ENCODE peak calls at places on chromosome 7, in ten cellular contexts. T is breast epithelium, V is SK-N-SH, F is spleen, X is sigmoid colon, D is stomach, U is Panc1, B is prostate gland, G is suprapubic skin, Z is HCT116. M is an unnamed sample.
A peak's percentile ranks its signal among the peaks of the same experiment; 100 is the strongest.

GRCh38 chr7:13990984-13991790 is 1.7 kb upstream of the ETV1 start:
- DNase-seq in G (peak; percentile 97), F (peak; percentile 90), U (peak; percentile 99), D (peak; percentile 91), B (peak; percentile 92), X (peak; percentile 98), Z (peak; percentile 79), T (peak; percentile 88), V (peak; percentile 92), M (peak; percentile 92)

GRCh38 chr7:98357751-98358161 is 43.1 kb downstream of the BAIAP2L1 start:
- DNase-seq in G (peak; percentile 68), B (no peak), T (no peak), X (no peak), V (no peak), D (no peak), F (peak; percentile 40), Z (no peak), U (peak; percentile 89), M (peak; percentile 40)

GRCh38 chr7:129160161-129160911 is 15.8 kb downstream of the TSPAN33 start:
- DNase-seq in X (no peak), T (no peak), U (no peak), Z (no peak), D (no peak), F (no peak), G (no peak), V (peak; percentile 85), B (no peak), M (no peak)

GRCh38 chr7:148916186-148916585 is 32.1 kb upstream of the EZH2 start:
- DNase-seq in Z (no peak), T (no peak), D (no peak), V (no peak), G (no peak), X (no peak), F (no peak), U (peak; percentile 2), B (no peak), M (no peak)

GRCh38 chr7:49099587-49100326 is 175.4 kb downstream of the CDC14C start:
- DNase-seq in U (no peak), T (no peak), Z (no peak), D (no peak), G (no peak), X (no peak), B (no peak), F (no peak), V (no peak), M (no peak)

GRCh38 chr7:94305836-94306235 is 88.9 kb upstream of the COL1A2 start:
- DNase-seq in V (no peak), F (no peak), B (no peak), Z (no peak), T (no peak), G (no peak), X (no peak), U (no peak), D (no peak), M (no peak)

GRCh38 chr7:55369427-55369826 is 4.3 kb downstream of the LANCL2 start:
- DNase-seq in Z (no peak), B (no peak), G (no peak), F (no peak), D (no peak), T (no peak), V (no peak), X (no peak), U (no peak), M (no peak)

GRCh38 chr7:131733604-131734003 is 177.2 kb upstream of the PODXL start:
- DNase-seq in D (no peak), X (no peak), T (no peak), F (no peak), B (no peak), V (no peak), Z (no peak), G (no peak), U (no peak), M (no peak)

GRCh38 chr7:87146740-87147386 is 5.4 kb upstream of the DMTF1 start:
- DNase-seq in B (no peak), Z (no peak), V (peak; percentile 12), G (no peak), T (peak; percentile 46), F (peak; percentile 78), X (no peak), D (no peak), U (no peak), M (no peak)

GRCh38 chr7:116216956-116217570 is 6.7 kb downstream of the TES start:
- DNase-seq in B (no peak), T (no peak), U (no peak), V (no peak), G (no peak), D (no peak), F (no peak), X (no peak), Z (no peak), M (no peak)

GRCh38 chr7:116219288-116219687 is 8.9 kb downstream of the TES start:
- DNase-seq in F (no peak), B (no peak), D (no peak), Z (no peak), X (no peak), G (no peak), V (no peak), T (no peak), U (no peak), M (no peak)

GRCh38 chr7:116215550-116215949 is 5.2 kb downstream of the TES start:
- DNase-seq in B (no peak), Z (no peak), U (no peak), F (no peak), T (no peak), D (no peak), G (no peak), V (no peak), X (no peak), M (no peak)

GRCh38 chr7:116218051-116218645 is 7.8 kb downstream of the TES start:
- DNase-seq in B (no peak), Z (peak; percentile 93), U (no peak), D (peak; percentile 76), V (peak; percentile 58), G (no peak), T (no peak), F (no peak), X (no peak), M (no peak)

GRCh38 chr7:116218747-116219146 is 8.4 kb downstream of the TES start:
- DNase-seq in G (no peak), F (no peak), Z (no peak), V (no peak), B (no peak), U (no peak), T (no peak), D (no peak), X (no peak), M (no peak)
- TF ChIP-seq POLR2AphosphoS5 in G (no peak), F (no peak), Z (no peak), V (no peak), B (no peak), U (no peak), T (no peak), D (no peak), X (no peak), M (no peak)

DNA sequence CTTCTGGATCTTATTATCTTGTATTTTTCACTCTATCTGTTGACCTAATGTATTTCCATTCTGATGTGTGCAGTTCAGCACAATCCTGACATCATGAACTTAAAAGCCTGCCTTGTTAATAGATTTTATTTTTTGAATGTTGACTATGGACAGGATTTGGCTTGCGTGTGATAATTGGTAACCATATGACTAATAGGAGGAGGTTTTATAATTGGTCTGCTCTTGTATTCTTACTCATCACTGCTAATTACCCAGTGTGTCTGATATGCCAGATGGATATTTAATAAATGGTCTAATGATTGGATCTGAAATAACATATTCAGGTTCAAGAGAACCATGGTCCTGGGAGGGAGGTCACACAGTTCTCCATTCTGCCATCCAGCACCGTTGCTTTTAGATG is 45.9 kb downstream of the MTURN start:
- DNase-seq in B (no peak), V (no peak), Z (no peak), X (no peak), U (no peak), F (no peak), T (no peak), D (no peak), G (no peak), M (no peak)
- H3K4me1 ChIP-seq in B (no peaks in the 10 kb centered on the region), V (no peaks in the 10 kb centered on the region), Z (no peaks in the 10 kb centered on the region), X (no peaks in the 10 kb centered on the region), U (no peaks in the 10 kb centered on the region), F (peaks cover 52% of the 10 kb centered on the region), T (no peaks in the 10 kb centered on the region), D (peaks cover 16% of the 10 kb centered on the region), G (peaks cover 40% of the 10 kb centered on the region), M (no peaks in the 10 kb centered on the region)

GRCh38 chr7:43642897-43643630 is 60.2 kb downstream of the STK17A start:
- DNase-seq in U (no peak), X (no peak), V (no peak), G (no peak), Z (no peak), D (no peak), F (peak; percentile 76), T (no peak), B (no peak), M (no peak)
- TF ChIP-seq POLR2AphosphoS5 in U (no peak), X (no peak), V (peak; percentile 44), G (no peak), Z (no peak), D (no peak), F (peak; percentile 48), T (no peak), B (no peak), M (no peak)

GRCh38 chr7:100367676-100368613 is 5.3 kb upstream of the PILRA start:
- DNase-seq in F (peak; percentile 92), U (no peak), G (no peak), X (no peak), T (no peak), V (no peak), B (no peak), Z (no peak), D (no peak), M (peak; percentile 32)

GRCh38 chr7:100369105-100369504 is 4.2 kb upstream of the PILRA start:
- DNase-seq in V (no peak), T (no peak), Z (no peak), F (peak; percentile 95), X (peak; percentile 83), G (no peak), U (no peak), B (no peak), D (peak; percentile 58), M (peak; percentile 75)

GRCh38 chr7:100364480-100364879 is 6.6 kb downstream of the PILRB start:
- DNase-seq in U (no peak), Z (no peak), T (no peak), V (no peak), X (no peak), F (no peak), D (no peak), B (no peak), G (no peak), M (no peak)

GRCh38 chr7:100366411-100367250 is 6.7 kb upstream of the PILRA start:
- DNase-seq in T (no peak), D (no peak), F (peak; percentile 85), Z (no peak), B (no peak), X (no peak), U (no peak), V (no peak), G (no peak), M (peak; percentile 41)

DNA sequence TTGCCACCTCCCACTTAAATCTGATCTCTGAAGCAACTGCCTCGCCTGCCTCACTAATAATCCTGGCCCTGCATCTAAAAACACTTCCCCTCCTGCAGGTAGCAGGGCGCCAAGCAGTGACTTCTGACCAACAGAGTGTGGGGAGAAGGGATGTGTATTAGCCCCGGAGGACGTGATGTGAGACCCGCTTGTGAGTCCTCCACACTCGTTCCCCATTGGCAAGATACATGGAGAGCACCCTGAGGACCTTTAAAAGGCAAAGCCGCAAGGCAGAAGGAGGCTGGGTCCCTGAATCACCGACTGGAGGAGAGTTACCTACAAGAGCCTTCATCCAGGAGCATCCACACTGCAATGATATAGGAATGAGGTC is 6.1 kb upstream of the PILRA start:
- DNase-seq in X (no peak), V (no peak), D (no peak), F (no peak), G (no peak), B (no peak), Z (no peak), T (no peak), U (no peak), M (no peak)
- H3K4me1 ChIP-seq in X (no peaks in the 10 kb centered on the region), V (peaks cover under 1% of the 10 kb centered on the region), D (no peaks in the 10 kb centered on the region), F (peaks cover 77% of the 10 kb centered on the region), G (peaks cover 4% of the 10 kb centered on the region), B (no peaks in the 10 kb centered on the region), Z (no peaks in the 10 kb centered on the region), T (no peaks in the 10 kb centered on the region), U (peaks cover 3% of the 10 kb centered on the region), M (no peaks in the 10 kb centered on the region)